ENCODE peak calls at places on chromosomes 5 and 9, in eight cellular contexts. O, E, W, G, K, Z, Q and H are unnamed samples.

GRCh38 chr5:142063878-142064331 is 44.7 kb upstream of the NDFIP1 start:
- DNase-seq in E (no peak), K (peak; percentile 66), Q (peak; percentile 52), O (peak; percentile 37), W (no peak), Z (peak; percentile 80), G (peak; percentile 66), H (no peak)

GRCh38 chr5:14749579-14750091 is 85.1 kb downstream of the OTULIN start:
- DNase-seq in G (no peak), K (no peak), Q (no peak), E (no peak), Z (no peak), O (no peak), W (no peak), H (no peak)

GRCh38 chr5:113487411-113487778 is 858 bp downstream of the MCC start:
- DNase-seq in E (peak; percentile 15), O (no peak), Z (no peak), Q (no peak), G (peak; percentile 18), K (no peak), W (peak; percentile 3), H (peak; percentile 43)

GRCh38 chr5:55159763-55160492 is at the start of gene GPX8:
- DNase-seq in K (peak; percentile 34), O (peak; percentile 38), Z (no peak), E (peak; percentile 77), G (peak; percentile 29), Q (no peak), W (peak; percentile 88), H (peak; percentile 25)

GRCh38 chr9:385818-386398 is 171.2 kb downstream of the DOCK8 start:
- DNase-seq in O (peak; percentile 60), Z (peak; percentile 69), W (peak; percentile 71), G (peak; percentile 68), K (peak; percentile 58), E (peak; percentile 52), Q (no peak), H (peak; percentile 48)

GRCh38 chr5:132364319-132364718 is 5.2 kb upstream of the SLC22A5 start:
- DNase-seq in Z (no peak), W (peak; percentile 87), E (no peak), O (peak; percentile 31), G (no peak), Q (peak; percentile 76), K (no peak), H (no peak)

GRCh38 chr9:124008307-124008854 is 3.2 kb upstream of the LHX2 start:
- DNase-seq in K (no peak), E (peak; percentile 10), Z (no peak), G (no peak), O (no peak), W (no peak), Q (no peak), H (no peak)

GRCh38 chr5:14204785-14205321 is 61.7 kb downstream of the TRIO start:
- DNase-seq in E (no peak), G (peak; percentile 65), O (peak; percentile 73), W (peak; percentile 90), Q (peak; percentile 47), Z (peak; percentile 91), K (peak; percentile 61), H (peak; percentile 49)

GRCh38 chr9:112872019-112872418 is 18.7 kb downstream of the SLC46A2 start:
- DNase-seq in Z (no peak), W (no peak), E (no peak), Q (no peak), O (no peak), G (no peak), K (no peak), H (no peak)

GRCh38 chr9:123678038-123678877 is 251.7 kb downstream of the DENND1A start:
- DNase-seq in G (peak; percentile 48), K (no peak), Z (no peak), W (peak; percentile 47), O (no peak), E (no peak), Q (no peak), H (no peak)

GRCh38 chr5:59832577-59833301 is 60.8 kb downstream of the PDE4D start:
- DNase-seq in W (no peak), G (no peak), Q (no peak), O (no peak), E (no peak), K (no peak), Z (no peak), H (no peak)

GRCh38 chr9:127252405-127253093 is 12.0 kb upstream of the GARNL3 start:
- DNase-seq in Q (no peak), Z (no peak), K (no peak), E (no peak), O (no peak), G (no peak), W (no peak), H (no peak)

GRCh38 chr9:99105152-99106043 is 485 bp downstream of the TGFBR1 start:
- DNase-seq in Q (peak; percentile 69), O (peak; percentile 62), Z (peak; percentile 87), G (peak; percentile 82), K (peak; percentile 67), E (no peak), W (peak; percentile 63), H (peak; percentile 43)

GRCh38 chr5:125439243-125439642 is 692.8 kb upstream of the ZNF608 start:
- DNase-seq in W (no peak), K (no peak), G (no peak), E (no peak), Q (no peak), O (no peak), Z (no peak), H (no peak)

GRCh38 chr5:135600141-135600570 is 21.4 kb upstream of the CXCL14 start:
- DNase-seq in E (no peak), K (no peak), O (no peak), G (no peak), W (no peak), Q (no peak), Z (no peak), H (no peak)

GRCh38 chr5:74318985-74319563 is 321.5 kb downstream of the ENC1 start:
- DNase-seq in W (peak; percentile 46), G (no peak), O (no peak), E (no peak), K (no peak), Z (no peak), Q (no peak), H (no peak)

GRCh38 chr5:176391479-176391878 is 2.9 kb downstream of the HIGD2A start:
- DNase-seq in Z (no peak), G (no peak), E (no peak), Q (no peak), O (no peak), W (no peak), K (no peak), H (no peak)

GRCh38 chr5:176388003-176388340 is 426 bp downstream of the NOP16 start:
- DNase-seq in Q (no peak), G (no peak), Z (no peak), K (no peak), O (no peak), E (no peak), W (peak; percentile 36), H (no peak)

GRCh38 chr5:176388341-176389113 is at the start of the genes HIGD2A and NOP16:
- DNase-seq in G (peak; percentile 99), O (peak; percentile 100), W (peak; percentile 99), Z (peak; percentile 100), K (peak; percentile 98), Q (peak; percentile 99), E (peak; percentile 98), H (peak; percentile 98)

GRCh38 chr5:176387384-176387925 is 943 bp downstream of the NOP16 start:
- DNase-seq in Z (no peak), G (no peak), Q (no peak), O (no peak), W (no peak), K (no peak), E (no peak), H (no peak)

GRCh38 chr5:176389114-176389768 is 690 bp downstream of the HIGD2A start:
- DNase-seq in Z (no peak), O (no peak), G (no peak), E (no peak), K (no peak), W (no peak), Q (no peak), H (no peak)
- TF ChIP-seq POLR2A in Z (peak; percentile 88), O (peak; percentile 79), G (peak; percentile 92), E (no peak), K (peak; percentile 69), W (peak; percentile 69), Q (peak; percentile 67), H (peak; percentile 83)

GRCh38 chr5:39151731-39152130 is 67.6 kb downstream of the FYB1 start:
- DNase-seq in G (no peak), E (no peak), K (no peak), O (no peak), W (no peak), Q (no peak), Z (no peak), H (no peak)

GRCh38 chr5:39149966-39150365 is 69.4 kb downstream of the FYB1 start:
- DNase-seq in Z (no peak), O (no peak), Q (no peak), E (no peak), K (no peak), G (no peak), W (no peak), H (no peak)

GRCh38 chr5:39146831-39147540 is 72.4 kb downstream of the FYB1 start:
- DNase-seq in Q (no peak), K (no peak), O (no peak), Z (no peak), E (no peak), G (no peak), W (no peak), H (no peak)

GRCh38 chr5:39148983-39149534 is 70.3 kb downstream of the FYB1 start:
- DNase-seq in Z (no peak), W (peak; percentile 38), K (no peak), G (no peak), Q (no peak), O (no peak), E (peak; percentile 10), H (no peak)
- H3K27ac ChIP-seq in Z (no peak overlapping the region), W (peak overlapping the region; percentile 66), K (no peak overlapping the region), G (no peak overlapping the region), Q (no peak overlapping the region), O (no peak overlapping the region), E (no peak overlapping the region), H (no peak overlapping the region)

GRCh38 chr5:84724683-84725082 is 340.0 kb upstream of the EDIL3 start:
- DNase-seq in Z (no peak), W (no peak), Q (no peak), G (no peak), O (no peak), E (no peak), K (no peak), H (no peak)
- TF ChIP-seq CTCF in Z (no peak), W (no peak), Q (no peak), G (no peak), O (no peak), E (no peak), K (no peak), H (no peak)

GRCh38 chr5:38845555-38846378 is at the start of gene OSMR:
- DNase-seq in Q (peak; percentile 79), Z (peak; percentile 98), E (peak; percentile 78), O (peak; percentile 98), W (peak; percentile 96), K (peak; percentile 97), G (peak; percentile 89), H (peak; percentile 93)
- TF ChIP-seq POLR2A in Q (peak; percentile 73), Z (no peak), E (peak; percentile 16), O (peak; percentile 86), W (peak; percentile 68), K (peak; percentile 70), G (peak; percentile 73), H (peak; percentile 53)